ENCODE peak calls at places on chromosome 5, in seven cellular contexts. R, N, I, C, B, V and A are unnamed samples. For H3K27me3, the result is how much of the 10 kb centered on the place peaks cover.

GRCh38 chr5:56090793-56091460 is 96.2 kb upstream of the IL6ST start:
- DNase-seq in V (no peak), R (no peak), C (no peak), B (no peak), N (no peak), I (no peak), A (no peak)

GRCh38 chr5:131393498-131393968 is 129.7 kb downstream of the CDC42SE2 start:
- DNase-seq in N (no peak), C (no peak), I (no peak), R (no peak), V (no peak), B (no peak), A (no peak)

GRCh38 chr5:172113036-172113435 is 75.0 kb downstream of the STK10 start:
- DNase-seq in I (no peak), R (no peak), C (no peak), V (no peak), N (no peak), B (no peak), A (no peak)

GRCh38 chr5:160458971-160459800 is 37.5 kb downstream of the PTTG1 start:
- DNase-seq in N (no peak), C (no peak), I (no peak), V (no peak), B (no peak), R (no peak), A (no peak)

GRCh38 chr5:68272289-68272688 is 56.7 kb downstream of the PIK3R1 start:
- DNase-seq in I (peak), V (no peak), C (no peak), B (no peak), R (no peak), N (no peak), A (peak)

GRCh38 chr5:142736247-142736632 is 33.9 kb upstream of the ARHGAP26 start:
- DNase-seq in N (no peak), C (no peak), V (no peak), R (no peak), B (no peak), I (no peak), A (no peak)

GRCh38 chr5:74641014-74641777 is 668 bp upstream of the ENC1 start:
- DNase-seq in R (peak), B (peak), N (peak), V (no peak), C (peak), I (peak), A (peak)

GRCh38 chr5:149735066-149735465 is 5.0 kb downstream of the PPARGC1B start:
- DNase-seq in V (no peak), C (no peak), N (peak), R (no peak), I (no peak), B (no peak), A (peak)

GRCh38 chr5:171470420-171470819 is 51.0 kb downstream of the FGF18 start:
- DNase-seq in B (no peak), C (no peak), R (no peak), I (no peak), N (no peak), V (no peak), A (no peak)

GRCh38 chr5:170552486-170553122 is 48.8 kb downstream of the KCNIP1 start:
- DNase-seq in R (peak), B (peak), C (no peak), V (peak), I (peak), N (peak), A (peak)

GRCh38 chr5:172180936-172181335 is 7.1 kb downstream of the STK10 start:
- DNase-seq in R (no peak), C (peak), B (no peak), V (no peak), I (no peak), N (no peak), A (no peak)

GRCh38 chr5:154474957-154475334 is 3.1 kb downstream of the HAND1 start:
- DNase-seq in B (no peak), I (no peak), N (peak), C (no peak), R (no peak), V (no peak), A (no peak)

GRCh38 chr5:151234476-151235238 is 10.8 kb upstream of the CCDC69 start:
- DNase-seq in V (no peak), I (peak), N (no peak), R (no peak), C (no peak), B (no peak), A (peak)

GRCh38 chr5:72408602-72409001 is 88.4 kb downstream of the PTCD2 start:
- DNase-seq in I (peak), R (no peak), B (no peak), N (no peak), V (no peak), C (no peak), A (no peak)

GRCh38 chr5:177382423-177383029 is 1.7 kb upstream of the SLC34A1 start:
- DNase-seq in B (peak), V (no peak), R (no peak), I (peak), C (no peak), N (peak), A (no peak)

GRCh38 chr5:156934450-156935211 is 28.4 kb downstream of the TIMD4 start:
- DNase-seq in I (no peak), V (no peak), C (no peak), R (no peak), B (no peak), N (peak), A (no peak)

GRCh38 chr5:147188200-147189108 is 46.4 kb upstream of the STK32A start:
- DNase-seq in B (peak), V (no peak), C (peak), N (peak), I (peak), R (peak), A (peak)

GRCh38 chr5:149541893-149542292 is 9.3 kb downstream of the CSNK1A1 start:
- DNase-seq in C (no peak), B (no peak), N (no peak), V (no peak), I (no peak), R (no peak), A (no peak)

GRCh38 chr5:54013556-54014157 is 296.7 kb downstream of the ARL15 start:
- DNase-seq in I (peak), V (no peak), C (peak), N (peak), R (no peak), B (no peak), A (peak)

DNA sequence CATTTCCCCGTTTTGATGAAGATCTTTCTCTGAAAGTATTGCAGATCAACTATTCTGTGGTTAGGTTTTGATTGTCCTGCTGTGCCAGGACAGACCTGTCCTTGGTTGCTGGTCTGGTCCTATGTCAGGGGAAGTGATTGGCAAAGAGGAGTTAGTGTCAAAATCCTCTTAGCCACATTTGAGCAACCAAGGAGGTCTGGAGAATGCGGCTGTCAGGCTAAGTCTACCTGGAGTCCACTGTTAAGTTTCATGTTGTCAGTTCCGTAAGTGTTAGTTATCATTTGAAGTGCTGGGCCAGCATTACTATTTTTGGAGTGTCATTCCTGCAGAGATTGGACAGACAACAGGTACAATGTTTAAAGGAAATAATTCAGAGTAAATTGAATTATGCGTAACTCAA is 62.3 kb downstream of the UBE2QL1 start:
- DNase-seq in I (no peak), C (no peak), N (no peak), R (no peak), B (no peak), V (no peak), A (no peak)
- H3K27me3 ChIP-seq in I (under half), C (under half), N (under half), R (under half), B (under half), V (under half), A (under half)

GRCh38 chr5:9698849-9699240 is 68.7 kb upstream of the TAS2R1 start:
- DNase-seq in V (no peak), R (no peak), C (no peak), B (no peak), N (no peak), I (no peak), A (peak)
- H4K8ac ChIP-seq in V (no peak), R (no peak), C (no peak), B (no peak), N (no peak), I (peak), A (no peak)

GRCh38 chr5:1860021-1860610 is 22.6 kb downstream of the IRX4 start:
- DNase-seq in B (no peak), I (no peak), R (no peak), C (no peak), N (no peak), V (no peak), A (no peak)

GRCh38 chr5:1859099-1859498 is 23.6 kb downstream of the IRX4 start:
- DNase-seq in V (no peak), C (no peak), N (no peak), B (no peak), R (no peak), I (no peak), A (no peak)

GRCh38 chr5:1857256-1857600 is 25.5 kb downstream of the IRX4 start:
- DNase-seq in R (no peak), N (no peak), I (no peak), V (no peak), B (no peak), C (no peak), A (no peak)

GRCh38 chr5:1856596-1857255 is 26.0 kb downstream of the IRX4 start:
- DNase-seq in C (no peak), I (no peak), N (no peak), V (no peak), B (no peak), R (no peak), A (no peak)

DNA sequence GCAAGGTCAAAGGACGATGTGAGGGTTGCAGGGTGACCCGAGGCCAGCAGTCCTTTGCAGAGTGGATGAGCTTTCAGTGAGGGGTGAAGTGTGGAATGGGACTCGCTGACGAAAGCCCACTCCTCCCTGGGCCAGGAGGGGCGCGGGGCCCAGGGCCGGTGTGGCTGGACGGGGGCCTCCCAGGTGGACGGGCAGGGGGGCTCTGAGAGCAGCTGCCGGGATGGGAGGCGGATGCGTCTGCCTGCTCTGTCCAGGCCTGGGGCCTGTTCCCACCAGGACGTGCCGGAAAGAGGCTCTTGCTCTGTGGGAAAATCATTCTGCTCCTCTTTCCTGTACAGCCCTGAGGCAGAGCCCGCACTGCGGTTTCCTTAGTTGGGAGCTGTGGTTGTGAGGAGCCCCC is 24.3 kb downstream of the IRX4 start:
- DNase-seq in N (no peak), R (no peak), I (no peak), B (no peak), V (no peak), C (no peak), A (no peak)
- H3K27me3 ChIP-seq in N (under half), R (under half), I (under half), B (under half), V (under half), C (under half), A (under half)

GRCh38 chr5:1315709-1316587 is 21.1 kb upstream of the TERT start:
- DNase-seq in C (no peak), B (peak), V (no peak), I (no peak), N (peak), R (no peak), A (no peak)
- H4K8ac ChIP-seq in C (no peak), B (no peak), V (no peak), I (no peak), N (no peak), R (no peak), A (no peak)

DNA sequence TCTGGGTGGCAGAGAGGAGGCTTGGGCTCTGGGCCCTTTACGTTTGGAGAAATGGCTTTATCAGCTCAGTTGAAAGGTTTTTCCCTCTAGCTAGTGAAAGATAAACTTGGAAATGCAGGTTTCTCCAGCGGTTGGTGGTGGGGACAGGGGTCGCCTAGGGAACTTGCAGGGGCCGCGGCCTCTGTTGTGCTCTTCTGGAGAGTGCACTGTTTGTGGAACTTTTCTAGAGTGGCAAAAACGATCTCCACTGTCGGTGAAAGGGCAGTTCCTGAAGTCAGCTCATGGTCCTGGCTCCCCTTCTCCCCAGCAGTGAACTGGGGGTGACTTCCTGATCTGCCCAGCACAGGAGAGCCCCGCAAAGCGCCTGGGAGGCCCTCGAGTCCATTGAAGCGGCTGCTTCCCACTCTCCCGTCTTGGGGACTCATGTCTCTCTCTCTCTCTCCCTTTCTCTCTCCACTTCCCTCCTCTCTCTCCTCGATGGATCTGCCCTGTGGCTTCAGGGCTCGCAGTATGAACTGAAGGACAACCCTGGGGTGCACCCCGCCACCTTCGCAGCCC is 3.2 kb downstream of the IRX1 start:
- DNase-seq in B (peak), C (no peak), V (no peak), R (no peak), I (no peak), N (peak), A (no peak)
- H3K27me3 ChIP-seq in B (half or more), C (half or more), V (half or more), R (half or more), I (half or more), N (half or more), A (under half)

GRCh38 chr5:61001647-61002046 is 56.6 kb downstream of the NDUFAF2 start:
- DNase-seq in I (no peak), B (no peak), R (no peak), C (no peak), N (no peak), V (no peak), A (no peak)

GRCh38 chr5:61000887-61001286 is 55.9 kb downstream of the NDUFAF2 start:
- DNase-seq in R (no peak), V (no peak), B (no peak), I (peak), N (no peak), C (peak), A (no peak)

GRCh38 chr5:60996368-60996767 is 51.4 kb downstream of the NDUFAF2 start:
- DNase-seq in V (no peak), R (no peak), N (peak), I (no peak), B (no peak), C (no peak), A (no peak)

GRCh38 chr5:60993875-60994571 is 49.0 kb downstream of the NDUFAF2 start:
- DNase-seq in V (no peak), I (no peak), B (no peak), N (no peak), R (no peak), C (no peak), A (no peak)

DNA sequence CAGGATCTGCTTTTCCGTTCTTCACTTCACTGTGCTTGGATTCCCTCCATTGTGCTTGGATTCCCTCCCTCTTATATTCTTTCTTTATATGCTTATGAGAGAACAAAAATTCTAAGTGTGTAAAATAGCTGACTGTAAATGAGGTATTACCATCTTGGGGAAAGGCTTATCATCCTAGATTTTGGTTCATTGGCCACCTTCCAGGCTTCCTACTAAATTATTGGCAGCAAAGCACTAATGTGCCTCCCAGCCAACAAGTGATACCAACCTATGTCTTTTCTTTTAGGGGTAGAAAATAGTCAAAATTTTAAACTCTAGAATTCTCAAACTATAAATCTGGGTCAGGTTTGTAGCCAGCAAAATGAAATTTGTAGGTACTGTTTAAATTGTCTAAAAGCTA is 52.7 kb downstream of the NDUFAF2 start:
- DNase-seq in R (no peak), C (no peak), B (no peak), N (no peak), I (no peak), V (no peak), A (no peak)
- H4K8ac ChIP-seq in R (no peak), C (no peak), B (no peak), N (no peak), I (no peak), V (no peak), A (no peak)

DNA sequence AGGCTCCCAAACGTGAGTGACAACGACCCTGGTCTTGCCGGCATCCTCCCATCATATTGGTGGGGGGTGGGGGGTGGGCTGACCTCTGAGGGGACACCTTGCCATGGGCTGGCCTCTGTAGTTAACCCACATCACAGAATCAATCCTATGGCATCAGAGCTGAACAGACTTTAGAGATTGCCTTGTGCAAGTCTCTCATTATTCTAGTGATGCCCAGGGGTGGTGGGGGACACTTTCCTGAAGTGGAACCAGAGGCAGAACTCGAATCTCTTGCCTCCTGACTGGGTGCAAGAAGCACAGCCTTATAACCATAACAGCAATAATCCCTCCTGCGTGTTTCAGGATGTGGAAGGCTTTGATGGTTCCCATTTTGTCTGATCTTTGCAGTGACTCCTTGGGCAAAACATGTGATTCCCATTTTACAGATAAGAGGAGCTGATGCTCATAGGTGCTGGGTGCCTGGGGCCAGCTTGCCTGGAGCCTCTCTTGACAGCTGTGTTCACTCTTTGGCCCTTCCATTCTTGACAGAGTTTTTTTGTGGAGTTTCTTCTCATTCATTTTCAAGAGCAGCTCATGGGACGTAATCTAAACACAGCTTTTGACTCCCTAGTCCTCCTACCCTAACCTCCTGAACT is 18.6 kb upstream of the PITX1 start:
- DNase-seq in N (no peak), C (peak), I (no peak), V (no peak), R (no peak), B (no peak), A (no peak)
- H3K27me3 ChIP-seq in N (under half), C (under half), I (under half), V (half or more), R (half or more), B (under half), A (half or more)